ENCODE peak calls at places on chromosomes 7 and 10, in ten cellular contexts. L, M, P, Z, X, H, U, T, I and Q are unnamed samples.

GRCh38 chr7:150738092-150739044 is 1.1 kb downstream of the GIMAP5 start:
- DNase-seq in H (no peak), L (no peak), M (no peak), I (peak; percentile 49), Z (peak; percentile 26), U (no peak), P (no peak), T (no peak), X (no peak), Q (no peak)

GRCh38 chr10:84204610-84205009 is 10.3 kb downstream of the CDHR1 start:
- DNase-seq in L (no peak), T (no peak), Z (no peak), U (no peak), P (no peak), M (no peak), H (no peak), I (no peak), X (no peak), Q (no peak)

GRCh38 chr10:12130237-12130872 is 878 bp downstream of the SEC61A2 start:
- DNase-seq in H (peak; percentile 29), U (peak; percentile 45), L (peak; percentile 65), I (peak; percentile 64), T (peak; percentile 62), P (peak; percentile 67), M (peak; percentile 45), Z (peak; percentile 64), X (no peak), Q (peak; percentile 71)

GRCh38 chr10:9009505-9009904 is 955.0 kb downstream of the GATA3 start:
- DNase-seq in U (no peak), I (no peak), L (no peak), M (no peak), T (no peak), P (no peak), X (no peak), H (no peak), Z (no peak), Q (no peak)

GRCh38 chr10:23390809-23391208 is 46.2 kb upstream of the C10orf67 start:
- DNase-seq in T (no peak), U (no peak), L (no peak), M (no peak), P (no peak), Z (no peak), I (no peak), H (no peak), X (no peak), Q (no peak)

GRCh38 chr7:20327047-20327446 is 3.7 kb upstream of the ITGB8 start:
- DNase-seq in U (no peak), Z (no peak), T (no peak), X (no peak), I (no peak), L (peak; percentile 32), M (no peak), H (no peak), P (no peak), Q (peak; percentile 84)

GRCh38 chr7:129368389-129368986 is 65.7 kb upstream of the STRIP2 start:
- DNase-seq in T (no peak), M (no peak), I (no peak), X (no peak), U (no peak), Z (no peak), P (no peak), L (no peak), H (no peak), Q (no peak)

GRCh38 chr10:61793760-61794713 is 107.5 kb upstream of the ARID5B start:
- DNase-seq in U (peak; percentile 34), Z (no peak), T (no peak), M (no peak), X (no peak), L (peak; percentile 38), I (no peak), P (no peak), H (no peak), Q (peak; percentile 49)

GRCh38 chr10:28810062-28810870 is 132.9 kb downstream of the BAMBI start:
- DNase-seq in P (no peak), H (no peak), I (no peak), Z (no peak), U (peak; percentile 42), M (no peak), L (no peak), T (no peak), X (no peak), Q (no peak)

GRCh38 chr10:129647563-129647962 is 180.5 kb downstream of the MGMT start:
- DNase-seq in L (no peak), I (no peak), Z (no peak), T (no peak), P (no peak), H (no peak), U (no peak), M (no peak), X (no peak), Q (no peak)

GRCh38 chr7:44396498-44396897 is 71.1 kb upstream of the CAMK2B start:
- DNase-seq in H (no peak), I (no peak), T (no peak), X (no peak), U (no peak), M (no peak), P (no peak), L (no peak), Z (no peak), Q (no peak)

GRCh38 chr10:113520606-113521481 is 32.0 kb upstream of the HABP2 start:
- DNase-seq in M (peak; percentile 31), X (peak; percentile 82), Z (peak; percentile 75), I (peak; percentile 46), U (peak; percentile 72), H (peak; percentile 65), L (peak; percentile 54), P (peak; percentile 55), T (peak; percentile 47), Q (peak; percentile 82)

GRCh38 chr7:47901542-47901941 is 46.7 kb downstream of the PKD1L1 start:
- DNase-seq in Z (no peak), H (no peak), L (peak; percentile 29), X (no peak), T (no peak), I (no peak), P (no peak), U (peak; percentile 69), M (no peak), Q (no peak)

GRCh38 chr10:68989317-68989990 is 851 bp downstream of the KIFBP start:
- DNase-seq in X (peak; percentile 68), H (no peak), L (no peak), M (peak; percentile 8), Z (no peak), P (no peak), U (no peak), T (no peak), I (no peak), Q (peak; percentile 29)

GRCh38 chr10:31451766-31452165 is 132.8 kb downstream of the ZEB1 start:
- DNase-seq in X (no peak), Z (no peak), H (no peak), P (no peak), T (no peak), U (no peak), L (no peak), I (no peak), M (no peak), Q (no peak)

GRCh38 chr7:95205821-95206220 is 118.5 kb downstream of the PON1 start:
- DNase-seq in U (peak; percentile 24), I (no peak), T (no peak), L (peak; percentile 26), P (no peak), M (no peak), X (no peak), H (no peak), Z (peak; percentile 3), Q (peak; percentile 80)

GRCh38 chr7:37984775-37985390 is 64.4 kb downstream of the EPDR1 start:
- DNase-seq in L (no peak), T (no peak), Z (no peak), M (no peak), I (no peak), P (no peak), H (no peak), U (no peak), X (no peak), Q (no peak)

GRCh38 chr7:74625446-74625845 is 32.1 kb upstream of the GTF2I start:
- DNase-seq in U (no peak), X (no peak), Z (no peak), T (no peak), P (no peak), H (no peak), M (peak; percentile 15), L (peak; percentile 28), I (no peak), Q (peak; percentile 82)

GRCh38 chr7:118793552-118793951 is 569.0 kb downstream of the ANKRD7 start:
- DNase-seq in H (no peak), P (no peak), I (no peak), L (no peak), Z (no peak), M (no peak), X (no peak), U (no peak), T (no peak), Q (no peak)

GRCh38 chr7:158097511-158098124 is 490.0 kb downstream of the PTPRN2 start:
- DNase-seq in U (peak; percentile 80), M (peak; percentile 45), P (no peak), Z (no peak), X (peak; percentile 37), H (no peak), I (no peak), L (no peak), T (no peak), Q (no peak)

GRCh38 chr7:2687338-2687869 is 598 bp upstream of the AMZ1 start:
- DNase-seq in U (no peak), M (no peak), P (no peak), X (no peak), Z (no peak), T (no peak), H (no peak), L (peak; percentile 64), I (no peak), Q (no peak)

GRCh38 chr7:76225379-76225778 is 23.7 kb downstream of the SRRM3 start:
- DNase-seq in H (no peak), L (no peak), T (peak; percentile 39), M (no peak), I (peak; percentile 67), Z (no peak), P (peak; percentile 41), X (no peak), U (no peak), Q (peak; percentile 31)

GRCh38 chr7:117152213-117153007 is 170.4 kb downstream of the WNT2 start:
- DNase-seq in U (no peak), H (no peak), M (no peak), P (no peak), L (no peak), X (no peak), I (no peak), Z (no peak), T (no peak), Q (no peak)

GRCh38 chr10:103542764-103543616 is 49.5 kb downstream of the NEURL1 start:
- DNase-seq in P (no peak), T (no peak), H (no peak), U (peak; percentile 59), M (peak; percentile 80), Z (peak; percentile 46), I (peak; percentile 60), L (peak; percentile 23), X (peak; percentile 47), Q (peak; percentile 61)

GRCh38 chr7:143497008-143497795 is 19.5 kb downstream of the TAS2R41 start:
- DNase-seq in X (no peak), M (no peak), L (no peak), U (no peak), T (no peak), Z (no peak), P (no peak), H (no peak), I (no peak), Q (no peak)

GRCh38 chr10:131195116-131195515 is 116.4 kb downstream of the TCERG1L start:
- DNase-seq in T (no peak), L (no peak), Z (no peak), P (no peak), I (no peak), X (no peak), M (no peak), U (no peak), H (no peak), Q (no peak)

GRCh38 chr10:33333260-33334169 is 952 bp downstream of the NRP1 start:
- DNase-seq in T (peak; percentile 4), M (no peak), H (no peak), P (no peak), I (peak; percentile 62), X (no peak), U (no peak), Z (no peak), L (no peak), Q (no peak)

GRCh38 chr7:12653127-12653917 is 34.1 kb upstream of the ARL4A start:
- DNase-seq in L (no peak), I (no peak), U (no peak), T (no peak), X (no peak), H (no peak), M (no peak), P (no peak), Z (no peak), Q (peak; percentile 76)